ENCODE peak calls at places on chromosomes 5 and 9, in five cellular contexts. One of them, this sample, is unnamed.

GRCh38 chr5:67989457-67989856 is 226.1 kb upstream of the PIK3R1 start:
- DNase-seq in GM13977: no peak
- DNase-seq in suprapubic skin: no peak
- DNase-seq in A673: peak
- DNase-seq in WERI-Rb-1: no peak
- DNase-seq in this sample: no peak

GRCh38 chr9:127455299-127455992 is 4.1 kb downstream of the LRSAM1 start:
- DNase-seq in GM13977: no peak
- DNase-seq in suprapubic skin: no peak
- DNase-seq in A673: no peak
- DNase-seq in WERI-Rb-1: no peak
- DNase-seq in this sample: no peak

GRCh38 chr9:120878188-120879130 is 1.5 kb upstream of the PHF19 start:
- DNase-seq in GM13977: no peak
- DNase-seq in suprapubic skin: no peak
- DNase-seq in A673: no peak
- DNase-seq in WERI-Rb-1: peak
- DNase-seq in this sample: no peak

GRCh38 chr9:129944501-129945116 is 98.4 kb downstream of the FNBP1 start:
- DNase-seq in GM13977: no peak
- DNase-seq in suprapubic skin: no peak
- DNase-seq in A673: peak
- DNase-seq in WERI-Rb-1: no peak
- DNase-seq in this sample: no peak

GRCh38 chr5:4879693-4880303 is 260.3 kb upstream of the ADAMTS16 start:
- DNase-seq in GM13977: peak
- DNase-seq in suprapubic skin: no peak
- DNase-seq in A673: peak
- DNase-seq in WERI-Rb-1: peak
- DNase-seq in this sample: peak

GRCh38 chr5:56011835-56012234 is 17.1 kb upstream of the IL6ST start:
- DNase-seq in GM13977: no peak
- DNase-seq in suprapubic skin: no peak
- DNase-seq in A673: no peak
- DNase-seq in WERI-Rb-1: no peak
- DNase-seq in this sample: no peak

GRCh38 chr9:134630393-134630790 is 11.2 kb upstream of the COL5A1 start:
- DNase-seq in GM13977: no peak
- DNase-seq in suprapubic skin: peak
- DNase-seq in A673: no peak
- DNase-seq in WERI-Rb-1: peak
- DNase-seq in this sample: no peak

GRCh38 chr5:147939431-147940114 is 33.2 kb upstream of the C5orf46 start:
- DNase-seq in GM13977: no peak
- DNase-seq in suprapubic skin: no peak
- DNase-seq in A673: no peak
- DNase-seq in WERI-Rb-1: no peak
- DNase-seq in this sample: no peak

GRCh38 chr5:142807378-142807911 is 37.3 kb downstream of the ARHGAP26 start:
- DNase-seq in GM13977: no peak
- DNase-seq in suprapubic skin: no peak
- DNase-seq in A673: no peak
- DNase-seq in WERI-Rb-1: no peak
- DNase-seq in this sample: no peak

GRCh38 chr9:131546336-131547084 is 1.2 kb downstream of the PRRT1B start:
- DNase-seq in GM13977: no peak
- DNase-seq in suprapubic skin: no peak
- DNase-seq in A673: peak
- DNase-seq in WERI-Rb-1: no peak
- DNase-seq in this sample: peak

GRCh38 chr5:144370273-144370672 is 199.6 kb downstream of the KCTD16 start:
- DNase-seq in GM13977: no peak
- DNase-seq in suprapubic skin: no peak
- DNase-seq in A673: no peak
- DNase-seq in WERI-Rb-1: no peak
- DNase-seq in this sample: no peak

GRCh38 chr5:149995385-149996085 is 4.9 kb downstream of the TIGD6 start:
- DNase-seq in GM13977: no peak
- DNase-seq in suprapubic skin: no peak
- DNase-seq in A673: no peak
- DNase-seq in WERI-Rb-1: no peak
- DNase-seq in this sample: no peak

GRCh38 chr5:128060644-128061388 is 22.8 kb upstream of the SLC12A2 start:
- DNase-seq in GM13977: no peak
- DNase-seq in suprapubic skin: no peak
- DNase-seq in A673: no peak
- DNase-seq in WERI-Rb-1: no peak
- DNase-seq in this sample: no peak

GRCh38 chr5:2617461-2617860 is 134.0 kb downstream of the IRX2 start:
- DNase-seq in GM13977: no peak
- DNase-seq in suprapubic skin: no peak
- DNase-seq in A673: no peak
- DNase-seq in WERI-Rb-1: no peak
- DNase-seq in this sample: no peak

GRCh38 chr9:90433398-90433890 is 209.2 kb downstream of the DIRAS2 start:
- DNase-seq in GM13977: no peak
- DNase-seq in suprapubic skin: no peak
- DNase-seq in A673: peak
- DNase-seq in WERI-Rb-1: peak
- DNase-seq in this sample: peak

GRCh38 chr9:87957839-87958238 is 16.5 kb downstream of the CDK20 start:
- DNase-seq in GM13977: no peak
- DNase-seq in suprapubic skin: no peak
- DNase-seq in A673: no peak
- DNase-seq in WERI-Rb-1: no peak
- DNase-seq in this sample: no peak

GRCh38 chr5:1723476-1723875 is 76.2 kb downstream of the MRPL36 start:
- DNase-seq in GM13977: no peak
- DNase-seq in suprapubic skin: peak
- DNase-seq in A673: no peak
- DNase-seq in WERI-Rb-1: no peak
- DNase-seq in this sample: peak

GRCh38 chr9:131625848-131626670 is 80.7 kb downstream of the PRRT1B start:
- DNase-seq in GM13977: no peak
- DNase-seq in suprapubic skin: no peak
- DNase-seq in A673: no peak
- DNase-seq in WERI-Rb-1: no peak
- DNase-seq in this sample: no peak

GRCh38 chr9:123861086-123861707 is 68.7 kb downstream of the DENND1A start:
- DNase-seq in GM13977: no peak
- DNase-seq in suprapubic skin: no peak
- DNase-seq in A673: no peak
- DNase-seq in WERI-Rb-1: no peak
- DNase-seq in this sample: peak

GRCh38 chr9:85108806-85109205 is 439.3 kb downstream of the NTRK2 start:
- DNase-seq in GM13977: no peak
- DNase-seq in suprapubic skin: no peak
- DNase-seq in A673: no peak
- DNase-seq in WERI-Rb-1: no peak
- DNase-seq in this sample: no peak

GRCh38 chr9:133430244-133430643 is 8.1 kb downstream of the ADAMTS13 start:
- DNase-seq in GM13977: no peak
- DNase-seq in suprapubic skin: no peak
- DNase-seq in A673: no peak
- DNase-seq in WERI-Rb-1: no peak
- DNase-seq in this sample: no peak

GRCh38 chr9:96460470-96460869 is 10.5 kb downstream of the HABP4 start:
- DNase-seq in GM13977: no peak
- DNase-seq in suprapubic skin: no peak
- DNase-seq in A673: no peak
- DNase-seq in WERI-Rb-1: no peak
- DNase-seq in this sample: no peak

GRCh38 chr9:6270896-6271295 is 55.3 kb downstream of the IL33 start:
- DNase-seq in GM13977: no peak
- DNase-seq in suprapubic skin: no peak
- DNase-seq in A673: no peak
- DNase-seq in WERI-Rb-1: no peak
- DNase-seq in this sample: no peak

GRCh38 chr5:33827885-33828284 is 63.9 kb downstream of the ADAMTS12 start:
- DNase-seq in GM13977: no peak
- DNase-seq in suprapubic skin: no peak
- DNase-seq in A673: no peak
- DNase-seq in WERI-Rb-1: no peak
- DNase-seq in this sample: no peak

GRCh38 chr5:59503223-59503622 is 390.3 kb downstream of the PDE4D start:
- DNase-seq in GM13977: no peak
- DNase-seq in suprapubic skin: no peak
- DNase-seq in A673: no peak
- DNase-seq in WERI-Rb-1: no peak
- DNase-seq in this sample: no peak

GRCh38 chr9:130444565-130445221 is at the start of gene ASS1:
- DNase-seq in GM13977: peak
- DNase-seq in suprapubic skin: no peak
- DNase-seq in A673: no peak
- DNase-seq in WERI-Rb-1: peak
- DNase-seq in this sample: peak

GRCh38 chr5:10797246-10797645 is 36.2 kb upstream of the DAP start:
- DNase-seq in GM13977: no peak
- DNase-seq in suprapubic skin: no peak
- DNase-seq in A673: no peak
- DNase-seq in WERI-Rb-1: no peak
- DNase-seq in this sample: no peak

GRCh38 chr5:10800852-10801251 is 39.8 kb upstream of the DAP start:
- DNase-seq in GM13977: no peak
- DNase-seq in suprapubic skin: no peak
- DNase-seq in A673: no peak
- DNase-seq in WERI-Rb-1: no peak
- DNase-seq in this sample: no peak

DNA sequence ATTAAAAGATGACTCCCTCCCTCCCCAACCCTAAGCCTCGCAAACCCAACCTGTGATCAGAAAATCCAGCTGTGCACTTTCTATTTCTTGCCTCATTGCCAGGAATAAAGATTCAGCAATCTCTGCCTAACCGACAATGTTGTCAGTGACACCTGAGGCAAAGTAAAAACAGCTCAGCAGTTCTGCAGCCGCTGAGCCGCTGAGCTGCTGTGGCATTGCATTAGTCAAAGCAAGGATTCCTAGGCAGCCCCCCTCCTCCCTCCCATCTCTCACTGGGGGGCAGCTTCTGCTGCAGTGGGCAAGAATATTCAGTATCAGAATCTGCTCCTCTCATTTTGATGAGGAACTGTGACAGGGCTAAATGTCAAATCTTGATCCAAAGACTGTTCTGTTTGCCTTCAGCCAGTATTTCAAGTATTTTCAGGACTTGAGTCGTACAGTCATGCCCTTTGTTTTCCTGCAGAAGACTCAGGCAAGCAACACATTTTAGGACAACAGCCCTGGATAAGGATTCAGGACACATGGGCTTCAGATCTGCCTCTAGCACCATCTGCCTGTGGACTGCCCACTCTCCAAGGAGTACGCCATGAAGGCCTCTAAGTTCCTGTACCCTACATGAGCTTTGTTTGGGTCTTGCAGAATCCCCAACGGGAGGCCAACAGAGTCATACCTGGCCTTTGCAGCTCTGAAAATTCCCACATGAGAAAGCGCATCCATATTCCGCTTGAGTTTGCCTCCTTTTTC is 41.1 kb upstream of the DAP start:
- DNase-seq in GM13977: no peak
- DNase-seq in suprapubic skin: no peak
- DNase-seq in A673: peak
- DNase-seq in WERI-Rb-1: no peak
- DNase-seq in this sample: no peak
- TF ChIP-seq CTCF in GM13977: no peak
- TF ChIP-seq CTCF in suprapubic skin: no peak
- TF ChIP-seq CTCF in A673: no peak
- TF ChIP-seq CTCF in WERI-Rb-1: peak
- TF ChIP-seq CTCF in this sample: no peak

DNA sequence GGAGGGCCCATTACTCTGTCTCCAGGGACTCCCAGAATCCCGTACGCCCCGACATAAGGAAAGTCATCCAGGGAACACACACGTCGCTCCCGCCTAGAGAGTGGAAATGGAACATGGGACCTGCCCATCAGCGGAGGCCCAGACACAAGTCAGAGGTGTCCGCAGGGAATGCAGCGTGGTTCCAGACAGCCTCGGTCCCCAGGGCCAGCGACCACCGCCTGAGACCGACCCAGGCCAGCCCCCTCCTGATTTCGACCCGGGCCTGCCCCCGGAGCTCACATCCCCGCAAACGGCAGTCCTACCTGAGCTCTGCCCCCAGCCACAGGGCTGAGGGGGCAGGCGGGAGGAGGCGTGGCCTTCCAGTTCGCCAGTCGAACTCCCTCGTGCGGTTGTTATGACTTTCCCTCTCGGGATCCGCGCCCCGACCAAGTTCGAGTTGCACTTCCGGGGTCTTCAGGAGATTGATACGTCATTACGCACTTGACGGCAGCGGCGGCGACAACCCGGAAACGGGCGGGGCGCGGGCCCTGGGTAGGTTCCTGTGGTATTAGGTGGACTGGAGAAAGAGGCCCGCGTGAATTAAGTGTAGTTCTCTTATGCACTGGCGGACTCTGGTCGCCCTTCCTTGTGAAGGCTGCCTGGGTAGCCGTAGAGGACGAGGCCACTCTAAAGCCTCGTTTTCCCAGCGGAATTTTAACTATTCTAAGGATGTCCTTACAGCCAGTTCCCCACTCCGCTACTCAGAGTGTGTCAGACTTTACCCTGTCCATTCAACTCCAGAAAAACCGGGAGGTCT is 370.0 kb upstream of the POU5F2 start:
- DNase-seq in GM13977: peak
- DNase-seq in suprapubic skin: peak
- DNase-seq in A673: peak
- DNase-seq in WERI-Rb-1: peak
- DNase-seq in this sample: peak
- TF ChIP-seq CTCF in GM13977: no peak
- TF ChIP-seq CTCF in suprapubic skin: no peak
- TF ChIP-seq CTCF in A673: no peak
- TF ChIP-seq CTCF in WERI-Rb-1: peak
- TF ChIP-seq CTCF in this sample: no peak

GRCh38 chr9:33860200-33860871 is 43.4 kb downstream of the UBE2R2 start:
- DNase-seq in GM13977: no peak
- DNase-seq in suprapubic skin: no peak
- DNase-seq in A673: no peak
- DNase-seq in WERI-Rb-1: no peak
- DNase-seq in this sample: no peak
- TF ChIP-seq CTCF in GM13977: no peak
- TF ChIP-seq CTCF in suprapubic skin: no peak
- TF ChIP-seq CTCF in A673: peak
- TF ChIP-seq CTCF in WERI-Rb-1: no peak
- TF ChIP-seq CTCF in this sample: peak

GRCh38 chr5:108505608-108506007 is 123.7 kb upstream of the FBXL17 start:
- DNase-seq in GM13977: no peak
- DNase-seq in suprapubic skin: no peak
- DNase-seq in A673: no peak
- DNase-seq in WERI-Rb-1: no peak
- DNase-seq in this sample: no peak

GRCh38 chr5:108503986-108504385 is 122.1 kb upstream of the FBXL17 start:
- DNase-seq in GM13977: no peak
- DNase-seq in suprapubic skin: no peak
- DNase-seq in A673: no peak
- DNase-seq in WERI-Rb-1: no peak
- DNase-seq in this sample: no peak

GRCh38 chr5:108508976-108509375 is 127.1 kb upstream of the FBXL17 start:
- DNase-seq in GM13977: no peak
- DNase-seq in suprapubic skin: no peak
- DNase-seq in A673: no peak
- DNase-seq in WERI-Rb-1: no peak
- DNase-seq in this sample: no peak

GRCh38 chr5:108504974-108505373 is 123.1 kb upstream of the FBXL17 start:
- DNase-seq in GM13977: no peak
- DNase-seq in suprapubic skin: no peak
- DNase-seq in A673: no peak
- DNase-seq in WERI-Rb-1: no peak
- DNase-seq in this sample: no peak

GRCh38 chr5:108507631-108508030 is 125.7 kb upstream of the FBXL17 start:
- DNase-seq in GM13977: no peak
- DNase-seq in suprapubic skin: no peak
- DNase-seq in A673: no peak
- DNase-seq in WERI-Rb-1: no peak
- DNase-seq in this sample: no peak
- TF ChIP-seq CTCF in GM13977: no peak
- TF ChIP-seq CTCF in suprapubic skin: no peak
- TF ChIP-seq CTCF in A673: no peak
- TF ChIP-seq CTCF in WERI-Rb-1: no peak
- TF ChIP-seq CTCF in this sample: no peak

This sample was measured in nephron progenitor cell.